ENCODE peak calls at places on chromosome 17, in seven cellular contexts. C, D, Y, B, W, I and G are unnamed samples.

GRCh38 chr17:15341385-15341849 is at the start of gene TEKT3:
- DNase-seq in C (peak), Y (peak), I (no peak), W (peak), B (peak), D (peak), G (no peak)

GRCh38 chr17:78144146-78144719 is 2.0 kb upstream of the C17orf99 start:
- DNase-seq in W (no peak), I (no peak), B (no peak), D (peak), Y (peak), C (peak), G (no peak)

GRCh38 chr17:55549140-55549539 is 37.9 kb upstream of the SMIM36 start:
- DNase-seq in D (no peak), B (peak), I (no peak), C (no peak), Y (no peak), W (no peak), G (no peak)

GRCh38 chr17:41333098-41333497 is 17.5 kb downstream of the KRT33A start:
- DNase-seq in W (no peak), D (no peak), I (no peak), Y (no peak), B (no peak), C (no peak), G (no peak)

GRCh38 chr17:54983260-54983659 is 14.7 kb downstream of the STXBP4 start:
- DNase-seq in B (no peak), C (no peak), D (no peak), Y (no peak), W (no peak), I (no peak), G (no peak)

GRCh38 chr17:233473-233941 is 52.1 kb upstream of the DOC2B start:
- DNase-seq in B (no peak), C (no peak), D (peak), Y (no peak), W (no peak), I (no peak), G (no peak)

GRCh38 chr17:37521821-37522220 is 32.1 kb downstream of the DUSP14 start:
- DNase-seq in Y (no peak), D (no peak), B (no peak), W (no peak), C (no peak), I (no peak), G (no peak)

GRCh38 chr17:55434721-55435120 is 13.1 kb upstream of the MMD start:
- DNase-seq in I (no peak), Y (no peak), B (no peak), C (peak), W (peak), D (no peak), G (no peak)

GRCh38 chr17:5237541-5238016 is 2.9 kb upstream of the SCIMP start:
- DNase-seq in C (peak), B (peak), D (peak), I (no peak), W (peak), Y (peak), G (no peak)

GRCh38 chr17:46763416-46763815 is 55.1 kb downstream of the WNT3 start:
- DNase-seq in C (no peak), B (no peak), I (no peak), W (no peak), D (no peak), Y (no peak), G (no peak)

GRCh38 chr17:6366144-6366755 is 68.7 kb downstream of the AIPL1 start:
- DNase-seq in D (no peak), W (no peak), I (no peak), Y (peak), B (peak), C (peak), G (no peak)

GRCh38 chr17:76074390-76075363 is at the start of gene GALR2:
- DNase-seq in Y (peak), C (no peak), W (no peak), I (no peak), B (peak), D (no peak), G (no peak)

GRCh38 chr17:43784628-43785101 is 4.4 kb downstream of the CFAP97D1 start:
- DNase-seq in W (no peak), B (no peak), Y (no peak), D (no peak), C (peak), I (no peak), G (no peak)

GRCh38 chr17:37239690-37240344 is 136.0 kb upstream of the C17orf78 start:
- DNase-seq in W (no peak), Y (no peak), D (no peak), I (no peak), C (peak), B (peak), G (no peak)

GRCh38 chr17:47987240-47987835 is 16.4 kb downstream of the CDK5RAP3 start:
- DNase-seq in C (no peak), I (no peak), D (no peak), Y (peak), W (no peak), B (peak), G (no peak)

GRCh38 chr17:1108810-1109605 is 70.8 kb downstream of the ABR start:
- DNase-seq in I (peak), W (peak), Y (peak), B (peak), D (peak), C (peak), G (peak)

GRCh38 chr17:73575470-73576235 is 68.6 kb downstream of the SDK2 start:
- DNase-seq in C (no peak), B (no peak), I (no peak), D (no peak), W (no peak), Y (no peak), G (no peak)

GRCh38 chr17:8210761-8211458 is 535 bp upstream of the AURKB start:
- DNase-seq in I (no peak), C (no peak), W (no peak), B (no peak), D (no peak), Y (no peak), G (no peak)

GRCh38 chr17:72249441-72249840 is 128.6 kb downstream of the SOX9 start:
- DNase-seq in I (no peak), B (no peak), D (no peak), Y (no peak), C (no peak), W (no peak), G (no peak)